ENCODE peak calls at places on chromosomes 11 and 22, in eight cellular contexts. One of them, this sample, is unnamed.
A peak's percentile ranks its signal among the peaks of the same experiment; 100 is the strongest.

GRCh38 chr11:66850588-66851250 is 6.1 kb upstream of the LRFN4 start:
- DNase-seq in mesenchymal stem cell: no peak
- DNase-seq in kidney: peak; percentile 65
- DNase-seq in HAP-1: no peak
- DNase-seq in activated CD4-positive, alpha-beta T cell treated with anti-CD3 and anti-CD28 coated beads, Interleukin-2, amount 10 ng/mL, durations not matched to agents 7 days and 5 days: no peak
- DNase-seq in mucosa of gallbladder: no peak
- DNase-seq in stimulated activated effector memory CD8-positive, alpha-beta T cell treated with anti-CD3 and anti-CD28 coated beads, Interleukin-12 subunit alpha, Interleukin-12 subunit beta, amount 100 ng/mL, for 72 hours: no peak
- DNase-seq in activated T-helper 1 cell treated with anti-CD3 and anti-CD28 coated beads, Interleukin-12 subunit alpha, Interleukin-12 subunit beta, Interleukin-2, Interleukin-4 antibody, amounts not matched to agents 30 ng/mL and 10 ng/mL and 1 ng/mL, durations not matched to agents 14 hours and 24 hours and 36 hours: no peak
- DNase-seq in this sample: peak; percentile 36

GRCh38 chr11:833849-834311 is 1.1 kb downstream of the CD151 start:
- DNase-seq in mesenchymal stem cell: no peak
- DNase-seq in kidney: no peak
- DNase-seq in HAP-1: no peak
- DNase-seq in activated CD4-positive, alpha-beta T cell treated with anti-CD3 and anti-CD28 coated beads, Interleukin-2, amount 10 ng/mL, durations not matched to agents 7 days and 5 days: no peak
- DNase-seq in mucosa of gallbladder: no peak
- DNase-seq in stimulated activated effector memory CD8-positive, alpha-beta T cell treated with anti-CD3 and anti-CD28 coated beads, Interleukin-12 subunit alpha, Interleukin-12 subunit beta, amount 100 ng/mL, for 72 hours: no peak
- DNase-seq in activated T-helper 1 cell treated with anti-CD3 and anti-CD28 coated beads, Interleukin-12 subunit alpha, Interleukin-12 subunit beta, Interleukin-2, Interleukin-4 antibody, amounts not matched to agents 30 ng/mL and 10 ng/mL and 1 ng/mL, durations not matched to agents 14 hours and 24 hours and 36 hours: no peak
- DNase-seq in this sample: peak; percentile 74

GRCh38 chr22:46734830-46735453 is 3.1 kb downstream of the CERK start:
- DNase-seq in mesenchymal stem cell: peak; percentile 4
- DNase-seq in kidney: no peak
- DNase-seq in HAP-1: no peak
- DNase-seq in activated CD4-positive, alpha-beta T cell treated with anti-CD3 and anti-CD28 coated beads, Interleukin-2, amount 10 ng/mL, durations not matched to agents 7 days and 5 days: peak; percentile 46
- DNase-seq in mucosa of gallbladder: no peak
- DNase-seq in stimulated activated effector memory CD8-positive, alpha-beta T cell treated with anti-CD3 and anti-CD28 coated beads, Interleukin-12 subunit alpha, Interleukin-12 subunit beta, amount 100 ng/mL, for 72 hours: no peak
- DNase-seq in activated T-helper 1 cell treated with anti-CD3 and anti-CD28 coated beads, Interleukin-12 subunit alpha, Interleukin-12 subunit beta, Interleukin-2, Interleukin-4 antibody, amounts not matched to agents 30 ng/mL and 10 ng/mL and 1 ng/mL, durations not matched to agents 14 hours and 24 hours and 36 hours: peak; percentile 28
- DNase-seq in this sample: peak; percentile 90

GRCh38 chr11:102773388-102773787 is 7.0 kb downstream of the MMP10 start:
- DNase-seq in mesenchymal stem cell: no peak
- DNase-seq in kidney: no peak
- DNase-seq in HAP-1: no peak
- DNase-seq in activated CD4-positive, alpha-beta T cell treated with anti-CD3 and anti-CD28 coated beads, Interleukin-2, amount 10 ng/mL, durations not matched to agents 7 days and 5 days: no peak
- DNase-seq in mucosa of gallbladder: no peak
- DNase-seq in stimulated activated effector memory CD8-positive, alpha-beta T cell treated with anti-CD3 and anti-CD28 coated beads, Interleukin-12 subunit alpha, Interleukin-12 subunit beta, amount 100 ng/mL, for 72 hours: no peak
- DNase-seq in activated T-helper 1 cell treated with anti-CD3 and anti-CD28 coated beads, Interleukin-12 subunit alpha, Interleukin-12 subunit beta, Interleukin-2, Interleukin-4 antibody, amounts not matched to agents 30 ng/mL and 10 ng/mL and 1 ng/mL, durations not matched to agents 14 hours and 24 hours and 36 hours: no peak
- DNase-seq in this sample: no peak

GRCh38 chr11:64340671-64341335 is 799 bp downstream of the CCDC88B start:
- DNase-seq in mesenchymal stem cell: no peak
- DNase-seq in kidney: peak; percentile 85
- DNase-seq in HAP-1: no peak
- DNase-seq in activated CD4-positive, alpha-beta T cell treated with anti-CD3 and anti-CD28 coated beads, Interleukin-2, amount 10 ng/mL, durations not matched to agents 7 days and 5 days: peak; percentile 76
- DNase-seq in mucosa of gallbladder: no peak
- DNase-seq in stimulated activated effector memory CD8-positive, alpha-beta T cell treated with anti-CD3 and anti-CD28 coated beads, Interleukin-12 subunit alpha, Interleukin-12 subunit beta, amount 100 ng/mL, for 72 hours: peak; percentile 81
- DNase-seq in activated T-helper 1 cell treated with anti-CD3 and anti-CD28 coated beads, Interleukin-12 subunit alpha, Interleukin-12 subunit beta, Interleukin-2, Interleukin-4 antibody, amounts not matched to agents 30 ng/mL and 10 ng/mL and 1 ng/mL, durations not matched to agents 14 hours and 24 hours and 36 hours: peak; percentile 72
- DNase-seq in this sample: peak; percentile 90

GRCh38 chr22:26681395-26681821 is 24.0 kb downstream of the MIAT start:
- DNase-seq in mesenchymal stem cell: peak; percentile 87
- DNase-seq in kidney: no peak
- DNase-seq in HAP-1: peak; percentile 17
- DNase-seq in activated CD4-positive, alpha-beta T cell treated with anti-CD3 and anti-CD28 coated beads, Interleukin-2, amount 10 ng/mL, durations not matched to agents 7 days and 5 days: no peak
- DNase-seq in mucosa of gallbladder: no peak
- DNase-seq in stimulated activated effector memory CD8-positive, alpha-beta T cell treated with anti-CD3 and anti-CD28 coated beads, Interleukin-12 subunit alpha, Interleukin-12 subunit beta, amount 100 ng/mL, for 72 hours: no peak
- DNase-seq in activated T-helper 1 cell treated with anti-CD3 and anti-CD28 coated beads, Interleukin-12 subunit alpha, Interleukin-12 subunit beta, Interleukin-2, Interleukin-4 antibody, amounts not matched to agents 30 ng/mL and 10 ng/mL and 1 ng/mL, durations not matched to agents 14 hours and 24 hours and 36 hours: no peak
- DNase-seq in this sample: no peak

GRCh38 chr11:94837317-94837716 is 69.2 kb downstream of the AMOTL1 start:
- DNase-seq in mesenchymal stem cell: no peak
- DNase-seq in kidney: no peak
- DNase-seq in HAP-1: no peak
- DNase-seq in activated CD4-positive, alpha-beta T cell treated with anti-CD3 and anti-CD28 coated beads, Interleukin-2, amount 10 ng/mL, durations not matched to agents 7 days and 5 days: no peak
- DNase-seq in mucosa of gallbladder: peak; percentile 20
- DNase-seq in stimulated activated effector memory CD8-positive, alpha-beta T cell treated with anti-CD3 and anti-CD28 coated beads, Interleukin-12 subunit alpha, Interleukin-12 subunit beta, amount 100 ng/mL, for 72 hours: no peak
- DNase-seq in activated T-helper 1 cell treated with anti-CD3 and anti-CD28 coated beads, Interleukin-12 subunit alpha, Interleukin-12 subunit beta, Interleukin-2, Interleukin-4 antibody, amounts not matched to agents 30 ng/mL and 10 ng/mL and 1 ng/mL, durations not matched to agents 14 hours and 24 hours and 36 hours: no peak
- DNase-seq in this sample: no peak

GRCh38 chr22:38482662-38483308 is 14.9 kb downstream of the KDELR3 start:
- DNase-seq in mesenchymal stem cell: no peak
- DNase-seq in kidney: no peak
- DNase-seq in HAP-1: no peak
- DNase-seq in activated CD4-positive, alpha-beta T cell treated with anti-CD3 and anti-CD28 coated beads, Interleukin-2, amount 10 ng/mL, durations not matched to agents 7 days and 5 days: no peak
- DNase-seq in mucosa of gallbladder: no peak
- DNase-seq in stimulated activated effector memory CD8-positive, alpha-beta T cell treated with anti-CD3 and anti-CD28 coated beads, Interleukin-12 subunit alpha, Interleukin-12 subunit beta, amount 100 ng/mL, for 72 hours: no peak
- DNase-seq in activated T-helper 1 cell treated with anti-CD3 and anti-CD28 coated beads, Interleukin-12 subunit alpha, Interleukin-12 subunit beta, Interleukin-2, Interleukin-4 antibody, amounts not matched to agents 30 ng/mL and 10 ng/mL and 1 ng/mL, durations not matched to agents 14 hours and 24 hours and 36 hours: no peak
- DNase-seq in this sample: no peak

GRCh38 chr22:20238567-20239062 is 29.5 kb downstream of the RTN4R start:
- DNase-seq in mesenchymal stem cell: peak; percentile 9
- DNase-seq in kidney: no peak
- DNase-seq in HAP-1: peak; percentile 8
- DNase-seq in activated CD4-positive, alpha-beta T cell treated with anti-CD3 and anti-CD28 coated beads, Interleukin-2, amount 10 ng/mL, durations not matched to agents 7 days and 5 days: peak; percentile 73
- DNase-seq in mucosa of gallbladder: no peak
- DNase-seq in stimulated activated effector memory CD8-positive, alpha-beta T cell treated with anti-CD3 and anti-CD28 coated beads, Interleukin-12 subunit alpha, Interleukin-12 subunit beta, amount 100 ng/mL, for 72 hours: peak; percentile 43
- DNase-seq in activated T-helper 1 cell treated with anti-CD3 and anti-CD28 coated beads, Interleukin-12 subunit alpha, Interleukin-12 subunit beta, Interleukin-2, Interleukin-4 antibody, amounts not matched to agents 30 ng/mL and 10 ng/mL and 1 ng/mL, durations not matched to agents 14 hours and 24 hours and 36 hours: peak; percentile 45
- DNase-seq in this sample: peak; percentile 51

GRCh38 chr11:103587951-103588788 is 448.3 kb upstream of the DDI1 start:
- DNase-seq in mesenchymal stem cell: no peak
- DNase-seq in kidney: no peak
- DNase-seq in HAP-1: no peak
- DNase-seq in activated CD4-positive, alpha-beta T cell treated with anti-CD3 and anti-CD28 coated beads, Interleukin-2, amount 10 ng/mL, durations not matched to agents 7 days and 5 days: no peak
- DNase-seq in mucosa of gallbladder: no peak
- DNase-seq in stimulated activated effector memory CD8-positive, alpha-beta T cell treated with anti-CD3 and anti-CD28 coated beads, Interleukin-12 subunit alpha, Interleukin-12 subunit beta, amount 100 ng/mL, for 72 hours: no peak
- DNase-seq in activated T-helper 1 cell treated with anti-CD3 and anti-CD28 coated beads, Interleukin-12 subunit alpha, Interleukin-12 subunit beta, Interleukin-2, Interleukin-4 antibody, amounts not matched to agents 30 ng/mL and 10 ng/mL and 1 ng/mL, durations not matched to agents 14 hours and 24 hours and 36 hours: no peak
- DNase-seq in this sample: no peak

GRCh38 chr11:72395993-72396392 is 38.3 kb downstream of the CLPB start:
- DNase-seq in mesenchymal stem cell: no peak
- DNase-seq in kidney: no peak
- DNase-seq in HAP-1: no peak
- DNase-seq in activated CD4-positive, alpha-beta T cell treated with anti-CD3 and anti-CD28 coated beads, Interleukin-2, amount 10 ng/mL, durations not matched to agents 7 days and 5 days: no peak
- DNase-seq in mucosa of gallbladder: peak; percentile 15
- DNase-seq in stimulated activated effector memory CD8-positive, alpha-beta T cell treated with anti-CD3 and anti-CD28 coated beads, Interleukin-12 subunit alpha, Interleukin-12 subunit beta, amount 100 ng/mL, for 72 hours: no peak
- DNase-seq in activated T-helper 1 cell treated with anti-CD3 and anti-CD28 coated beads, Interleukin-12 subunit alpha, Interleukin-12 subunit beta, Interleukin-2, Interleukin-4 antibody, amounts not matched to agents 30 ng/mL and 10 ng/mL and 1 ng/mL, durations not matched to agents 14 hours and 24 hours and 36 hours: no peak
- DNase-seq in this sample: no peak

GRCh38 chr11:35390737-35391682 is 28.3 kb downstream of the SLC1A2 start:
- DNase-seq in mesenchymal stem cell: peak; percentile 88
- DNase-seq in kidney: no peak
- DNase-seq in HAP-1: peak; percentile 39
- DNase-seq in activated CD4-positive, alpha-beta T cell treated with anti-CD3 and anti-CD28 coated beads, Interleukin-2, amount 10 ng/mL, durations not matched to agents 7 days and 5 days: peak; percentile 10
- DNase-seq in mucosa of gallbladder: no peak
- DNase-seq in stimulated activated effector memory CD8-positive, alpha-beta T cell treated with anti-CD3 and anti-CD28 coated beads, Interleukin-12 subunit alpha, Interleukin-12 subunit beta, amount 100 ng/mL, for 72 hours: no peak
- DNase-seq in activated T-helper 1 cell treated with anti-CD3 and anti-CD28 coated beads, Interleukin-12 subunit alpha, Interleukin-12 subunit beta, Interleukin-2, Interleukin-4 antibody, amounts not matched to agents 30 ng/mL and 10 ng/mL and 1 ng/mL, durations not matched to agents 14 hours and 24 hours and 36 hours: peak; percentile 13
- DNase-seq in this sample: no peak

GRCh38 chr11:9600651-9601040 is 27.2 kb downstream of the WEE1 start:
- DNase-seq in mesenchymal stem cell: peak; percentile 45
- DNase-seq in kidney: no peak
- DNase-seq in HAP-1: no peak
- DNase-seq in activated CD4-positive, alpha-beta T cell treated with anti-CD3 and anti-CD28 coated beads, Interleukin-2, amount 10 ng/mL, durations not matched to agents 7 days and 5 days: no peak
- DNase-seq in mucosa of gallbladder: no peak
- DNase-seq in stimulated activated effector memory CD8-positive, alpha-beta T cell treated with anti-CD3 and anti-CD28 coated beads, Interleukin-12 subunit alpha, Interleukin-12 subunit beta, amount 100 ng/mL, for 72 hours: no peak
- DNase-seq in activated T-helper 1 cell treated with anti-CD3 and anti-CD28 coated beads, Interleukin-12 subunit alpha, Interleukin-12 subunit beta, Interleukin-2, Interleukin-4 antibody, amounts not matched to agents 30 ng/mL and 10 ng/mL and 1 ng/mL, durations not matched to agents 14 hours and 24 hours and 36 hours: no peak
- DNase-seq in this sample: peak; percentile 25

GRCh38 chr22:29268511-29269229 is 602 bp downstream of the EWSR1 start:
- DNase-seq in mesenchymal stem cell: peak; percentile 72
- DNase-seq in kidney: peak; percentile 88
- DNase-seq in HAP-1: no peak
- DNase-seq in activated CD4-positive, alpha-beta T cell treated with anti-CD3 and anti-CD28 coated beads, Interleukin-2, amount 10 ng/mL, durations not matched to agents 7 days and 5 days: peak; percentile 44
- DNase-seq in mucosa of gallbladder: peak; percentile 45
- DNase-seq in stimulated activated effector memory CD8-positive, alpha-beta T cell treated with anti-CD3 and anti-CD28 coated beads, Interleukin-12 subunit alpha, Interleukin-12 subunit beta, amount 100 ng/mL, for 72 hours: no peak
- DNase-seq in activated T-helper 1 cell treated with anti-CD3 and anti-CD28 coated beads, Interleukin-12 subunit alpha, Interleukin-12 subunit beta, Interleukin-2, Interleukin-4 antibody, amounts not matched to agents 30 ng/mL and 10 ng/mL and 1 ng/mL, durations not matched to agents 14 hours and 24 hours and 36 hours: peak; percentile 35
- DNase-seq in this sample: no peak

GRCh38 chr11:33620423-33621120 is 80.1 kb downstream of the C11orf91 start:
- DNase-seq in mesenchymal stem cell: no peak
- DNase-seq in kidney: no peak
- DNase-seq in HAP-1: no peak
- DNase-seq in activated CD4-positive, alpha-beta T cell treated with anti-CD3 and anti-CD28 coated beads, Interleukin-2, amount 10 ng/mL, durations not matched to agents 7 days and 5 days: no peak
- DNase-seq in mucosa of gallbladder: no peak
- DNase-seq in stimulated activated effector memory CD8-positive, alpha-beta T cell treated with anti-CD3 and anti-CD28 coated beads, Interleukin-12 subunit alpha, Interleukin-12 subunit beta, amount 100 ng/mL, for 72 hours: no peak
- DNase-seq in activated T-helper 1 cell treated with anti-CD3 and anti-CD28 coated beads, Interleukin-12 subunit alpha, Interleukin-12 subunit beta, Interleukin-2, Interleukin-4 antibody, amounts not matched to agents 30 ng/mL and 10 ng/mL and 1 ng/mL, durations not matched to agents 14 hours and 24 hours and 36 hours: no peak
- DNase-seq in this sample: no peak

GRCh38 chr22:43185860-43186261 is 1.1 kb downstream of the TTLL12 start:
- DNase-seq in mesenchymal stem cell: peak; percentile 52
- DNase-seq in kidney: peak; percentile 83
- DNase-seq in HAP-1: peak; percentile 25
- DNase-seq in activated CD4-positive, alpha-beta T cell treated with anti-CD3 and anti-CD28 coated beads, Interleukin-2, amount 10 ng/mL, durations not matched to agents 7 days and 5 days: no peak
- DNase-seq in mucosa of gallbladder: peak; percentile 67
- DNase-seq in stimulated activated effector memory CD8-positive, alpha-beta T cell treated with anti-CD3 and anti-CD28 coated beads, Interleukin-12 subunit alpha, Interleukin-12 subunit beta, amount 100 ng/mL, for 72 hours: no peak
- DNase-seq in activated T-helper 1 cell treated with anti-CD3 and anti-CD28 coated beads, Interleukin-12 subunit alpha, Interleukin-12 subunit beta, Interleukin-2, Interleukin-4 antibody, amounts not matched to agents 30 ng/mL and 10 ng/mL and 1 ng/mL, durations not matched to agents 14 hours and 24 hours and 36 hours: no peak
- DNase-seq in this sample: no peak

GRCh38 chr11:13889566-13890214 is 72.8 kb upstream of the SPON1 start:
- DNase-seq in mesenchymal stem cell: no peak
- DNase-seq in kidney: no peak
- DNase-seq in HAP-1: no peak
- DNase-seq in activated CD4-positive, alpha-beta T cell treated with anti-CD3 and anti-CD28 coated beads, Interleukin-2, amount 10 ng/mL, durations not matched to agents 7 days and 5 days: no peak
- DNase-seq in mucosa of gallbladder: no peak
- DNase-seq in stimulated activated effector memory CD8-positive, alpha-beta T cell treated with anti-CD3 and anti-CD28 coated beads, Interleukin-12 subunit alpha, Interleukin-12 subunit beta, amount 100 ng/mL, for 72 hours: no peak
- DNase-seq in activated T-helper 1 cell treated with anti-CD3 and anti-CD28 coated beads, Interleukin-12 subunit alpha, Interleukin-12 subunit beta, Interleukin-2, Interleukin-4 antibody, amounts not matched to agents 30 ng/mL and 10 ng/mL and 1 ng/mL, durations not matched to agents 14 hours and 24 hours and 36 hours: no peak
- DNase-seq in this sample: no peak

GRCh38 chr11:118533769-118534729 is 3.1 kb downstream of the TMEM25 start:
- DNase-seq in mesenchymal stem cell: no peak
- DNase-seq in kidney: peak; percentile 46
- DNase-seq in HAP-1: no peak
- DNase-seq in activated CD4-positive, alpha-beta T cell treated with anti-CD3 and anti-CD28 coated beads, Interleukin-2, amount 10 ng/mL, durations not matched to agents 7 days and 5 days: no peak
- DNase-seq in mucosa of gallbladder: no peak
- DNase-seq in stimulated activated effector memory CD8-positive, alpha-beta T cell treated with anti-CD3 and anti-CD28 coated beads, Interleukin-12 subunit alpha, Interleukin-12 subunit beta, amount 100 ng/mL, for 72 hours: no peak
- DNase-seq in activated T-helper 1 cell treated with anti-CD3 and anti-CD28 coated beads, Interleukin-12 subunit alpha, Interleukin-12 subunit beta, Interleukin-2, Interleukin-4 antibody, amounts not matched to agents 30 ng/mL and 10 ng/mL and 1 ng/mL, durations not matched to agents 14 hours and 24 hours and 36 hours: no peak
- DNase-seq in this sample: peak; percentile 84

GRCh38 chr11:47524200-47524874 is 28.6 kb downstream of the CELF1 start:
- DNase-seq in mesenchymal stem cell: peak; percentile 54
- DNase-seq in kidney: no peak
- DNase-seq in HAP-1: no peak
- DNase-seq in activated CD4-positive, alpha-beta T cell treated with anti-CD3 and anti-CD28 coated beads, Interleukin-2, amount 10 ng/mL, durations not matched to agents 7 days and 5 days: peak; percentile 11
- DNase-seq in mucosa of gallbladder: peak; percentile 27
- DNase-seq in stimulated activated effector memory CD8-positive, alpha-beta T cell treated with anti-CD3 and anti-CD28 coated beads, Interleukin-12 subunit alpha, Interleukin-12 subunit beta, amount 100 ng/mL, for 72 hours: no peak
- DNase-seq in activated T-helper 1 cell treated with anti-CD3 and anti-CD28 coated beads, Interleukin-12 subunit alpha, Interleukin-12 subunit beta, Interleukin-2, Interleukin-4 antibody, amounts not matched to agents 30 ng/mL and 10 ng/mL and 1 ng/mL, durations not matched to agents 14 hours and 24 hours and 36 hours: peak; percentile 22
- DNase-seq in this sample: no peak

GRCh38 chr11:85628771-85629341 is 463 bp downstream of the TMEM126B start:
- DNase-seq in mesenchymal stem cell: no peak
- DNase-seq in kidney: no peak
- DNase-seq in HAP-1: peak; percentile 37
- DNase-seq in activated CD4-positive, alpha-beta T cell treated with anti-CD3 and anti-CD28 coated beads, Interleukin-2, amount 10 ng/mL, durations not matched to agents 7 days and 5 days: no peak
- DNase-seq in mucosa of gallbladder: no peak
- DNase-seq in stimulated activated effector memory CD8-positive, alpha-beta T cell treated with anti-CD3 and anti-CD28 coated beads, Interleukin-12 subunit alpha, Interleukin-12 subunit beta, amount 100 ng/mL, for 72 hours: no peak
- DNase-seq in activated T-helper 1 cell treated with anti-CD3 and anti-CD28 coated beads, Interleukin-12 subunit alpha, Interleukin-12 subunit beta, Interleukin-2, Interleukin-4 antibody, amounts not matched to agents 30 ng/mL and 10 ng/mL and 1 ng/mL, durations not matched to agents 14 hours and 24 hours and 36 hours: peak; percentile 6
- DNase-seq in this sample: no peak

GRCh38 chr11:57900315-57900714 is 123.4 kb upstream of the OR9Q1 start:
- DNase-seq in mesenchymal stem cell: no peak
- DNase-seq in kidney: no peak
- DNase-seq in HAP-1: no peak
- DNase-seq in activated CD4-positive, alpha-beta T cell treated with anti-CD3 and anti-CD28 coated beads, Interleukin-2, amount 10 ng/mL, durations not matched to agents 7 days and 5 days: no peak
- DNase-seq in mucosa of gallbladder: no peak
- DNase-seq in stimulated activated effector memory CD8-positive, alpha-beta T cell treated with anti-CD3 and anti-CD28 coated beads, Interleukin-12 subunit alpha, Interleukin-12 subunit beta, amount 100 ng/mL, for 72 hours: no peak
- DNase-seq in activated T-helper 1 cell treated with anti-CD3 and anti-CD28 coated beads, Interleukin-12 subunit alpha, Interleukin-12 subunit beta, Interleukin-2, Interleukin-4 antibody, amounts not matched to agents 30 ng/mL and 10 ng/mL and 1 ng/mL, durations not matched to agents 14 hours and 24 hours and 36 hours: no peak
- DNase-seq in this sample: peak; percentile 74

GRCh38 chr11:61814958-61815789 is 1.6 kb downstream of the FADS1 start:
- DNase-seq in mesenchymal stem cell: peak; percentile 97
- DNase-seq in kidney: peak; percentile 99
- DNase-seq in HAP-1: peak; percentile 93
- DNase-seq in activated CD4-positive, alpha-beta T cell treated with anti-CD3 and anti-CD28 coated beads, Interleukin-2, amount 10 ng/mL, durations not matched to agents 7 days and 5 days: peak; percentile 57
- DNase-seq in mucosa of gallbladder: peak; percentile 93
- DNase-seq in stimulated activated effector memory CD8-positive, alpha-beta T cell treated with anti-CD3 and anti-CD28 coated beads, Interleukin-12 subunit alpha, Interleukin-12 subunit beta, amount 100 ng/mL, for 72 hours: peak; percentile 62
- DNase-seq in activated T-helper 1 cell treated with anti-CD3 and anti-CD28 coated beads, Interleukin-12 subunit alpha, Interleukin-12 subunit beta, Interleukin-2, Interleukin-4 antibody, amounts not matched to agents 30 ng/mL and 10 ng/mL and 1 ng/mL, durations not matched to agents 14 hours and 24 hours and 36 hours: peak; percentile 79
- DNase-seq in this sample: peak; percentile 84

GRCh38 chr11:36326524-36327419 is 30.7 kb downstream of the PRR5L start:
- DNase-seq in mesenchymal stem cell: no peak
- DNase-seq in kidney: no peak
- DNase-seq in HAP-1: no peak
- DNase-seq in activated CD4-positive, alpha-beta T cell treated with anti-CD3 and anti-CD28 coated beads, Interleukin-2, amount 10 ng/mL, durations not matched to agents 7 days and 5 days: no peak
- DNase-seq in mucosa of gallbladder: no peak
- DNase-seq in stimulated activated effector memory CD8-positive, alpha-beta T cell treated with anti-CD3 and anti-CD28 coated beads, Interleukin-12 subunit alpha, Interleukin-12 subunit beta, amount 100 ng/mL, for 72 hours: no peak
- DNase-seq in activated T-helper 1 cell treated with anti-CD3 and anti-CD28 coated beads, Interleukin-12 subunit alpha, Interleukin-12 subunit beta, Interleukin-2, Interleukin-4 antibody, amounts not matched to agents 30 ng/mL and 10 ng/mL and 1 ng/mL, durations not matched to agents 14 hours and 24 hours and 36 hours: no peak
- DNase-seq in this sample: no peak

GRCh38 chr22:47736166-47737034 is 974.0 kb downstream of the TBC1D22A start:
- DNase-seq in mesenchymal stem cell: no peak
- DNase-seq in kidney: peak; percentile 35
- DNase-seq in HAP-1: no peak
- DNase-seq in activated CD4-positive, alpha-beta T cell treated with anti-CD3 and anti-CD28 coated beads, Interleukin-2, amount 10 ng/mL, durations not matched to agents 7 days and 5 days: no peak
- DNase-seq in mucosa of gallbladder: no peak
- DNase-seq in stimulated activated effector memory CD8-positive, alpha-beta T cell treated with anti-CD3 and anti-CD28 coated beads, Interleukin-12 subunit alpha, Interleukin-12 subunit beta, amount 100 ng/mL, for 72 hours: no peak
- DNase-seq in activated T-helper 1 cell treated with anti-CD3 and anti-CD28 coated beads, Interleukin-12 subunit alpha, Interleukin-12 subunit beta, Interleukin-2, Interleukin-4 antibody, amounts not matched to agents 30 ng/mL and 10 ng/mL and 1 ng/mL, durations not matched to agents 14 hours and 24 hours and 36 hours: no peak
- DNase-seq in this sample: no peak

GRCh38 chr11:19602906-19603305 is 109.7 kb upstream of the NAV2 start:
- DNase-seq in mesenchymal stem cell: no peak
- DNase-seq in kidney: no peak
- DNase-seq in HAP-1: no peak
- DNase-seq in activated CD4-positive, alpha-beta T cell treated with anti-CD3 and anti-CD28 coated beads, Interleukin-2, amount 10 ng/mL, durations not matched to agents 7 days and 5 days: no peak
- DNase-seq in mucosa of gallbladder: no peak
- DNase-seq in stimulated activated effector memory CD8-positive, alpha-beta T cell treated with anti-CD3 and anti-CD28 coated beads, Interleukin-12 subunit alpha, Interleukin-12 subunit beta, amount 100 ng/mL, for 72 hours: no peak
- DNase-seq in activated T-helper 1 cell treated with anti-CD3 and anti-CD28 coated beads, Interleukin-12 subunit alpha, Interleukin-12 subunit beta, Interleukin-2, Interleukin-4 antibody, amounts not matched to agents 30 ng/mL and 10 ng/mL and 1 ng/mL, durations not matched to agents 14 hours and 24 hours and 36 hours: no peak
- DNase-seq in this sample: no peak

GRCh38 chr11:13761250-13761649 is 92.8 kb downstream of the FAR1 start:
- DNase-seq in mesenchymal stem cell: no peak
- DNase-seq in kidney: no peak
- DNase-seq in HAP-1: no peak
- DNase-seq in activated CD4-positive, alpha-beta T cell treated with anti-CD3 and anti-CD28 coated beads, Interleukin-2, amount 10 ng/mL, durations not matched to agents 7 days and 5 days: no peak
- DNase-seq in mucosa of gallbladder: no peak
- DNase-seq in stimulated activated effector memory CD8-positive, alpha-beta T cell treated with anti-CD3 and anti-CD28 coated beads, Interleukin-12 subunit alpha, Interleukin-12 subunit beta, amount 100 ng/mL, for 72 hours: no peak
- DNase-seq in activated T-helper 1 cell treated with anti-CD3 and anti-CD28 coated beads, Interleukin-12 subunit alpha, Interleukin-12 subunit beta, Interleukin-2, Interleukin-4 antibody, amounts not matched to agents 30 ng/mL and 10 ng/mL and 1 ng/mL, durations not matched to agents 14 hours and 24 hours and 36 hours: no peak
- DNase-seq in this sample: no peak

GRCh38 chr11:132785878-132786277 is 746.4 kb downstream of the OPCML start:
- DNase-seq in mesenchymal stem cell: no peak
- DNase-seq in kidney: no peak
- DNase-seq in HAP-1: no peak
- DNase-seq in activated CD4-positive, alpha-beta T cell treated with anti-CD3 and anti-CD28 coated beads, Interleukin-2, amount 10 ng/mL, durations not matched to agents 7 days and 5 days: no peak
- DNase-seq in mucosa of gallbladder: no peak
- DNase-seq in stimulated activated effector memory CD8-positive, alpha-beta T cell treated with anti-CD3 and anti-CD28 coated beads, Interleukin-12 subunit alpha, Interleukin-12 subunit beta, amount 100 ng/mL, for 72 hours: no peak
- DNase-seq in activated T-helper 1 cell treated with anti-CD3 and anti-CD28 coated beads, Interleukin-12 subunit alpha, Interleukin-12 subunit beta, Interleukin-2, Interleukin-4 antibody, amounts not matched to agents 30 ng/mL and 10 ng/mL and 1 ng/mL, durations not matched to agents 14 hours and 24 hours and 36 hours: no peak
- DNase-seq in this sample: no peak

GRCh38 chr22:42649261-42650056 is at the start of gene CYB5R3:
- DNase-seq in mesenchymal stem cell: peak; percentile 82
- DNase-seq in kidney: peak; percentile 94
- DNase-seq in HAP-1: peak; percentile 69
- DNase-seq in activated CD4-positive, alpha-beta T cell treated with anti-CD3 and anti-CD28 coated beads, Interleukin-2, amount 10 ng/mL, durations not matched to agents 7 days and 5 days: peak; percentile 76
- DNase-seq in mucosa of gallbladder: peak; percentile 77
- DNase-seq in stimulated activated effector memory CD8-positive, alpha-beta T cell treated with anti-CD3 and anti-CD28 coated beads, Interleukin-12 subunit alpha, Interleukin-12 subunit beta, amount 100 ng/mL, for 72 hours: peak; percentile 63
- DNase-seq in activated T-helper 1 cell treated with anti-CD3 and anti-CD28 coated beads, Interleukin-12 subunit alpha, Interleukin-12 subunit beta, Interleukin-2, Interleukin-4 antibody, amounts not matched to agents 30 ng/mL and 10 ng/mL and 1 ng/mL, durations not matched to agents 14 hours and 24 hours and 36 hours: peak; percentile 68
- DNase-seq in this sample: peak; percentile 91

GRCh38 chr11:65003282-65003681 is 6.5 kb upstream of the BATF2 start:
- DNase-seq in mesenchymal stem cell: peak; percentile 50
- DNase-seq in kidney: no peak
- DNase-seq in HAP-1: no peak
- DNase-seq in activated CD4-positive, alpha-beta T cell treated with anti-CD3 and anti-CD28 coated beads, Interleukin-2, amount 10 ng/mL, durations not matched to agents 7 days and 5 days: no peak
- DNase-seq in mucosa of gallbladder: no peak
- DNase-seq in stimulated activated effector memory CD8-positive, alpha-beta T cell treated with anti-CD3 and anti-CD28 coated beads, Interleukin-12 subunit alpha, Interleukin-12 subunit beta, amount 100 ng/mL, for 72 hours: no peak
- DNase-seq in activated T-helper 1 cell treated with anti-CD3 and anti-CD28 coated beads, Interleukin-12 subunit alpha, Interleukin-12 subunit beta, Interleukin-2, Interleukin-4 antibody, amounts not matched to agents 30 ng/mL and 10 ng/mL and 1 ng/mL, durations not matched to agents 14 hours and 24 hours and 36 hours: no peak
- DNase-seq in this sample: no peak

This sample was measured in Peyer's patch.